ENCODE peak calls at places on chromosomes 2 and 18, in five cellular contexts. G is EH; L is activated T-helper 1 cell treated with anti-CD3 and anti-CD28 coated beads, Interleukin-2, amount 50 U/mL, for 16 hours; V is putamen; U is GM13976. P is an unnamed sample.

GRCh38 chr2:235523486-235524150 is 29.8 kb downstream of the AGAP1 start:
- DNase-seq in V (no peak), G (no peak), U (no peak), L (no peak), P (no peak)

GRCh38 chr2:29563697-29564096 is 357.7 kb downstream of the ALK start:
- DNase-seq in L (no peak), G (no peak), V (no peak), U (no peak), P (peak)

GRCh38 chr2:2763351-2763997 is 432.4 kb upstream of the MYT1L start:
- DNase-seq in G (no peak), V (no peak), U (no peak), L (no peak), P (no peak)

GRCh38 chr2:117170897-117171296 is 643.6 kb upstream of the DDX18 start:
- DNase-seq in U (no peak), G (no peak), L (no peak), V (no peak), P (no peak)

GRCh38 chr2:21424375-21424774 is 300.6 kb downstream of the TDRD15 start:
- DNase-seq in L (no peak), U (no peak), G (no peak), V (no peak), P (no peak)

GRCh38 chr2:237190958-237191692 is 105.4 kb downstream of the COPS8 start:
- DNase-seq in U (no peak), V (no peak), G (no peak), L (no peak), P (no peak)

GRCh38 chr2:66440011-66440542 is 5.2 kb downstream of the MEIS1 start:
- DNase-seq in G (peak), U (no peak), L (no peak), V (no peak), P (no peak)

GRCh38 chr2:241844831-241845578 is 13.7 kb downstream of the PDCD1 start:
- DNase-seq in G (no peak), L (no peak), U (no peak), V (no peak), P (no peak)

GRCh38 chr18:48361801-48362200 is 47.4 kb downstream of the ZBTB7C start:
- DNase-seq in U (no peak), V (no peak), L (no peak), G (no peak), P (no peak)

GRCh38 chr18:8381801-8382459 is 227.3 kb upstream of the RAB12 start:
- DNase-seq in V (peak), G (no peak), U (no peak), L (no peak), P (no peak)

GRCh38 chr2:127083819-127084503 is 23.0 kb downstream of the BIN1 start:
- DNase-seq in V (no peak), U (no peak), G (peak), L (no peak), P (no peak)

GRCh38 chr2:10004836-10005235 is 38.5 kb upstream of the KLF11 start:
- DNase-seq in V (no peak), L (no peak), U (no peak), G (no peak), P (no peak)

GRCh38 chr2:105775809-105776559 is 31.3 kb downstream of the NCK2 start:
- DNase-seq in L (no peak), U (peak), V (no peak), G (no peak), P (no peak)

GRCh38 chr2:28580078-28580477 is 84.2 kb downstream of the PLB1 start:
- DNase-seq in V (no peak), U (no peak), G (peak), L (no peak), P (no peak)

GRCh38 chr2:145158051-145158586 is 638.2 kb upstream of the ZEB2 start:
- DNase-seq in G (peak), V (no peak), U (no peak), L (no peak), P (peak)

GRCh38 chr18:41326311-41326710 is 628.7 kb upstream of the PIK3C3 start:
- DNase-seq in U (no peak), L (no peak), V (no peak), G (no peak), P (no peak)

GRCh38 chr2:185255566-185255965 is 483.0 kb upstream of the FSIP2 start:
- DNase-seq in L (no peak), G (no peak), U (no peak), V (no peak), P (no peak)

GRCh38 chr2:216429403-216429802 is 17.1 kb downstream of the SMARCAL1 start:
- DNase-seq in U (no peak), V (no peak), G (no peak), L (no peak), P (no peak)

GRCh38 chr2:222887124-222887523 is 26.3 kb downstream of the ACSL3 start:
- DNase-seq in V (no peak), U (no peak), L (no peak), G (no peak), P (no peak)

GRCh38 chr2:173750332-173750731 is 214.8 kb downstream of the SP3 start:
- DNase-seq in L (no peak), V (no peak), G (peak), U (no peak), P (no peak)

GRCh38 chr2:231554748-231555545 is 24.7 kb upstream of the NMUR1 start:
- DNase-seq in U (no peak), L (no peak), V (no peak), G (peak), P (no peak)

GRCh38 chr2:29361255-29361654 is 246.0 kb downstream of the CLIP4 start:
- DNase-seq in L (no peak), V (no peak), G (no peak), U (no peak), P (no peak)

GRCh38 chr2:145068509-145068908 is 548.6 kb upstream of the ZEB2 start:
- DNase-seq in V (no peak), L (no peak), U (no peak), G (no peak), P (no peak)

GRCh38 chr2:7706791-7707190 is 789.6 kb downstream of the RNF144A start:
- DNase-seq in V (no peak), L (no peak), G (peak), U (no peak), P (no peak)

GRCh38 chr2:43445248-43445647 is 150.6 kb downstream of the THADA start:
- DNase-seq in V (no peak), G (peak), U (no peak), L (no peak), P (no peak)

GRCh38 chr2:126172785-126173184 is 483.2 kb upstream of the GYPC start:
- DNase-seq in V (no peak), U (no peak), G (no peak), L (no peak), P (no peak)

GRCh38 chr2:219286436-219287115 is 7.4 kb downstream of the DNAJB2 start:
- DNase-seq in V (no peak), L (no peak), U (peak), G (no peak), P (no peak)

GRCh38 chr2:135985018-135985825 is at the start of gene DARS1:
- DNase-seq in U (peak), L (peak), V (peak), G (peak), P (peak)

GRCh38 chr2:61763605-61764034 is 90.2 kb downstream of the FAM161A start:
- DNase-seq in G (peak), V (no peak), U (peak), L (no peak), P (peak)

GRCh38 chr18:45772081-45772480 is 48.1 kb downstream of the SLC14A1 start:
- DNase-seq in G (no peak), V (no peak), L (no peak), U (no peak), P (no peak)

GRCh38 chr2:209499071-209499470 is 75.2 kb downstream of the MAP2 start:
- DNase-seq in U (no peak), V (no peak), L (no peak), G (peak), P (no peak)

GRCh38 chr2:60806988-60807681 is 51.1 kb downstream of the PAPOLG start:
- DNase-seq in U (peak), V (no peak), L (peak), G (peak), P (peak)

GRCh38 chr18:32355896-32356295 is 114.8 kb downstream of the GAREM1 start:
- DNase-seq in U (no peak), L (no peak), V (no peak), G (no peak), P (no peak)